ENCODE peak calls at places on chromosomes 11 and 22, in four cellular contexts. One of them, this sample, is unnamed.

GRCh38 chr11:110430267-110431211 is 791 bp downstream of the FDX1 start:
- DNase-seq in mesenchymal stem cell: peak
- DNase-seq in trophoblast cell: peak
- DNase-seq in IMR-90: peak
- DNase-seq in this sample: no peak

GRCh38 chr11:61697764-61698163 is 17.6 kb downstream of the DAGLA start:
- DNase-seq in IMR-90: no peak
- DNase-seq in mesenchymal stem cell: no peak
- DNase-seq in trophoblast cell: no peak
- DNase-seq in this sample: no peak

GRCh38 chr11:32448232-32448631 is 12.9 kb upstream of the WT1 start:
- DNase-seq in trophoblast cell: no peak
- DNase-seq in mesenchymal stem cell: no peak
- DNase-seq in IMR-90: no peak
- DNase-seq in this sample: no peak

GRCh38 chr11:118907051-118907748 is 18.5 kb downstream of the BCL9L start:
- DNase-seq in mesenchymal stem cell: peak
- DNase-seq in IMR-90: peak
- DNase-seq in trophoblast cell: peak
- DNase-seq in this sample: peak

GRCh38 chr11:111602865-111603632 is 800 bp downstream of the SIK2 start:
- DNase-seq in mesenchymal stem cell: peak
- DNase-seq in IMR-90: peak
- DNase-seq in trophoblast cell: peak
- DNase-seq in this sample: no peak

GRCh38 chr11:13114566-13115465 is 105.7 kb downstream of the RASSF10 start:
- DNase-seq in mesenchymal stem cell: no peak
- DNase-seq in trophoblast cell: no peak
- DNase-seq in IMR-90: no peak
- DNase-seq in this sample: peak

GRCh38 chr22:32991353-32992115 is 66.6 kb downstream of the SYN3 start:
- DNase-seq in mesenchymal stem cell: no peak
- DNase-seq in trophoblast cell: peak
- DNase-seq in IMR-90: no peak
- DNase-seq in this sample: no peak

GRCh38 chr11:44345781-44346180 is 35.8 kb upstream of the ALX4 start:
- DNase-seq in trophoblast cell: no peak
- DNase-seq in mesenchymal stem cell: no peak
- DNase-seq in IMR-90: no peak
- DNase-seq in this sample: no peak

GRCh38 chr11:18721576-18722292 is 4.3 kb downstream of the IGSF22 start:
- DNase-seq in trophoblast cell: peak
- DNase-seq in IMR-90: peak
- DNase-seq in mesenchymal stem cell: peak
- DNase-seq in this sample: peak

GRCh38 chr22:24868979-24869378 is 63.0 kb downstream of the SGSM1 start:
- DNase-seq in trophoblast cell: no peak
- DNase-seq in mesenchymal stem cell: no peak
- DNase-seq in IMR-90: no peak
- DNase-seq in this sample: no peak

GRCh38 chr11:3709977-3710376 is 38.8 kb upstream of the CHRNA10 start:
- DNase-seq in trophoblast cell: no peak
- DNase-seq in IMR-90: peak
- DNase-seq in mesenchymal stem cell: no peak
- DNase-seq in this sample: no peak

GRCh38 chr11:10432971-10433370 is 22.1 kb upstream of the AMPD3 start:
- DNase-seq in IMR-90: no peak
- DNase-seq in trophoblast cell: no peak
- DNase-seq in mesenchymal stem cell: no peak
- DNase-seq in this sample: no peak
- H2BK120ac ChIP-seq in IMR-90: no peak
- H2BK120ac ChIP-seq in trophoblast cell: no peak
- H2BK120ac ChIP-seq in mesenchymal stem cell: no peak
- H2BK120ac ChIP-seq in this sample: no peak

GRCh38 chr11:10323793-10324170 is 18.9 kb downstream of the ADM start:
- DNase-seq in trophoblast cell: no peak
- DNase-seq in mesenchymal stem cell: peak
- DNase-seq in IMR-90: peak
- DNase-seq in this sample: no peak

GRCh38 chr11:10326080-10326964 is 21.4 kb downstream of the ADM start:
- DNase-seq in mesenchymal stem cell: no peak
- DNase-seq in IMR-90: no peak
- DNase-seq in trophoblast cell: no peak
- DNase-seq in this sample: no peak

GRCh38 chr11:10324474-10324873 is 19.6 kb downstream of the ADM start:
- DNase-seq in trophoblast cell: no peak
- DNase-seq in mesenchymal stem cell: no peak
- DNase-seq in IMR-90: peak
- DNase-seq in this sample: no peak

GRCh38 chr11:10327254-10327653 is 22.4 kb downstream of the ADM start:
- DNase-seq in trophoblast cell: no peak
- DNase-seq in IMR-90: peak
- DNase-seq in mesenchymal stem cell: no peak
- DNase-seq in this sample: no peak

GRCh38 chr11:10325398-10326079 is 20.7 kb downstream of the ADM start:
- DNase-seq in IMR-90: peak
- DNase-seq in trophoblast cell: no peak
- DNase-seq in mesenchymal stem cell: peak
- DNase-seq in this sample: no peak
- H4K91ac ChIP-seq in IMR-90: peak
- H4K91ac ChIP-seq in trophoblast cell: no peak
- H4K91ac ChIP-seq in mesenchymal stem cell: no peak
- H4K91ac ChIP-seq in this sample: no peak

DNA sequence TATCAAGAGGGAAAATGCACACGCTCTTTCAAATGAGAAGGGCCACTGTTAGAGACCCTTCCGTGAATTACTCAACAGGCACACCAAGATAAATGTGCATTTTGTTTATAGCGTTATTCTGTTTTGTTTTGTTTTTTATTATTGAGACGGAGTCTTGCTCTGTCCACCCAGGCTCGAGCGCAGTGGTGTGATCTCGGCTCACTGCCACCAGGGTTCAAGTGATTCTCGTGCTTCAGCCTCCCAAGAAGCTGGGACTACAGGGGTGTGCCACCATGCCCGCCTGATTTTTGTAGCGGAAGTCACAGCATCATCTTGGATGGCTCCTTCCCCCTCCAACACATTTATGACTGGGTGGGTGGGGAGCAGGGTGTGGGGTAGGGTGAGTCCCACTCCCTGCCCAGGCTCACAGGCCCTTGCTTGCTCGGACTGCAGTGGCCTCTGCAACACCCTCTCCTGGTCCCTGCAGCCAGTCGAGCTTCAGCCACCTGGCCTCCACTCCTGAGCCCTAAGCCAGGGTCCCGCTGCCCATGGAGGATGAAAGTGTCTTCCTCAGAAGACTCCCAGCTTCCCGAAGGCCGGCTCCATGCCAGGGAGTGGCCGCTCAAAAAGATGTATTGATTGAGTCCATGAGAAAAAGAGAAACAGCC is 68.0 kb downstream of the RTL6 start:
- DNase-seq in mesenchymal stem cell: no peak
- DNase-seq in IMR-90: no peak
- DNase-seq in trophoblast cell: no peak
- DNase-seq in this sample: no peak
- H2BK120ac ChIP-seq in mesenchymal stem cell: no peak
- H2BK120ac ChIP-seq in IMR-90: no peak
- H2BK120ac ChIP-seq in trophoblast cell: no peak
- H2BK120ac ChIP-seq in this sample: no peak

DNA sequence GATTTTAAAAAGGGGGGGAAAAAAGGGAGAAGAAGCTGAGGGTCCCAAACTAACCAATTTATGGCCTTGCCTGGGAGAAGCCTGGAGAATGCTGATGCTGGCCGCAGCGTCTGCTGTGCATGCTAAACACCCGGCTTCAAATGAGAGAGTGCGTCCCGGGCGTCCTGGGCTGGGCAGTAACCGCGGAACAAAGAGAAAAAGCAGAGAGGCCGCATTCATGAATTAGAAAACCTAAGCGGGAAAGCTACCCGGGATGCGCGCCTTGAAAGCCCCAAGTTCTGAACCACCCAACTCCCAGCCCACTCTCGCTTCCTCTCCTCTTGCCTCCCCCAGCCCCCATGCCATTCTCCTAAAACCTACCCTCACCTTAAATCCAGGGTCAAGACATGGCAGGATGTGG is 6.5 kb downstream of the MN1 start:
- DNase-seq in trophoblast cell: no peak
- DNase-seq in IMR-90: no peak
- DNase-seq in mesenchymal stem cell: no peak
- DNase-seq in this sample: peak
- H4K91ac ChIP-seq in trophoblast cell: no peak
- H4K91ac ChIP-seq in IMR-90: no peak
- H4K91ac ChIP-seq in mesenchymal stem cell: no peak
- H4K91ac ChIP-seq in this sample: no peak

GRCh38 chr11:130405428-130405827 is 23.0 kb downstream of the ADAMTS8 start:
- DNase-seq in trophoblast cell: no peak
- DNase-seq in mesenchymal stem cell: no peak
- DNase-seq in IMR-90: no peak
- DNase-seq in this sample: no peak
- H2BK120ac ChIP-seq in trophoblast cell: no peak
- H2BK120ac ChIP-seq in mesenchymal stem cell: no peak
- H2BK120ac ChIP-seq in IMR-90: no peak
- H2BK120ac ChIP-seq in this sample: no peak

GRCh38 chr22:49827853-49828598 is at the start of gene BRD1:
- DNase-seq in mesenchymal stem cell: peak
- DNase-seq in trophoblast cell: no peak
- DNase-seq in IMR-90: peak
- DNase-seq in this sample: peak
- H4K91ac ChIP-seq in mesenchymal stem cell: peak
- H4K91ac ChIP-seq in trophoblast cell: peak
- H4K91ac ChIP-seq in IMR-90: peak
- H4K91ac ChIP-seq in this sample: no peak

DNA sequence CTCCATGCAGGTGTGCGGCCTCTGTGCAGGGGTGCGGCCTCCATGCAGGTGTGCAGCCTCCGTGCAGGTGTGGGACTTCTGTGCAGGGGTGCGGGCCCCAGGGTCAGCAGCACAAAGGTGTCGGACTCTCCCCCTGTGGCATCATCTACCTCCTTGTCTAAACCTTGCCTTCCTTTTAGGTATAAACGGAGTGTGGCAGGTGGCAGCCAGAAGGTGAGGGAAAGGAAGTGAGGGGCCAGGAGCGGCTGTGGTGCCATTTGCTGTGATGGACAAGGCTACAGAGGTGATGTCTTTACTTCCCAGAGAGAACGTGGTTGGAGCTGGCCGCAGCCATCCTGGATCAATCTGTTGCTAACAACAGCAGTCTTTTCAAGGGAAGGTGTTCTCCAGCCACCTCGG is 9.1 kb downstream of the GAL start:
- DNase-seq in trophoblast cell: no peak
- DNase-seq in mesenchymal stem cell: no peak
- DNase-seq in IMR-90: no peak
- DNase-seq in this sample: no peak
- H2BK120ac ChIP-seq in trophoblast cell: no peak
- H2BK120ac ChIP-seq in mesenchymal stem cell: no peak
- H2BK120ac ChIP-seq in IMR-90: no peak
- H2BK120ac ChIP-seq in this sample: no peak

GRCh38 chr22:48090332-48090672 is 1327.9 kb downstream of the TBC1D22A start:
- DNase-seq in mesenchymal stem cell: no peak
- DNase-seq in trophoblast cell: no peak
- DNase-seq in IMR-90: no peak
- DNase-seq in this sample: no peak

GRCh38 chr22:48088926-48089536 is 1326.6 kb downstream of the TBC1D22A start:
- DNase-seq in mesenchymal stem cell: no peak
- DNase-seq in IMR-90: no peak
- DNase-seq in trophoblast cell: no peak
- DNase-seq in this sample: no peak

GRCh38 chr22:48089601-48090331 is 1327.3 kb downstream of the TBC1D22A start:
- DNase-seq in IMR-90: no peak
- DNase-seq in trophoblast cell: no peak
- DNase-seq in mesenchymal stem cell: no peak
- DNase-seq in this sample: no peak

GRCh38 chr22:48091656-48092223 is 1329.3 kb downstream of the TBC1D22A start:
- DNase-seq in IMR-90: no peak
- DNase-seq in trophoblast cell: no peak
- DNase-seq in mesenchymal stem cell: no peak
- DNase-seq in this sample: no peak

GRCh38 chr22:48091060-48091650 is 1328.7 kb downstream of the TBC1D22A start:
- DNase-seq in IMR-90: no peak
- DNase-seq in trophoblast cell: no peak
- DNase-seq in mesenchymal stem cell: no peak
- DNase-seq in this sample: no peak
- H4K91ac ChIP-seq in IMR-90: no peak
- H4K91ac ChIP-seq in trophoblast cell: no peak
- H4K91ac ChIP-seq in mesenchymal stem cell: no peak
- H4K91ac ChIP-seq in this sample: no peak

This sample was measured in H9.